ENCODE peak calls at places on chromosomes 4 and X, in ten cellular contexts. T, W, C, P, S, G, Q, R, A and I are unnamed samples.
A peak's percentile ranks its signal among the peaks of the same experiment; 100 is the strongest.

GRCh38 chrX:21781525-21781924 is 23.6 kb upstream of the SMPX start:
- DNase-seq in Q (no peak), R (no peak), T (no peak), C (no peak), S (no peak), W (peak; percentile 32), A (no peak), G (no peak), P (no peak), I (no peak)

GRCh38 chr4:38674206-38675144 is 10.5 kb downstream of the KLF3 start:
- DNase-seq in W (no peak), S (peak; percentile 15), T (no peak), A (no peak), G (no peak), Q (no peak), C (no peak), P (no peak), R (no peak), I (no peak)

GRCh38 chr4:2785613-2786012 is 7.3 kb upstream of the SH3BP2 start:
- DNase-seq in T (no peak), C (no peak), G (peak; percentile 61), W (no peak), Q (no peak), R (peak; percentile 74), P (no peak), A (peak; percentile 37), S (no peak), I (no peak)

GRCh38 chr4:30725562-30725961 is 5.4 kb downstream of the PCDH7 start:
- DNase-seq in G (no peak), A (no peak), T (no peak), C (no peak), Q (no peak), P (no peak), R (no peak), S (no peak), W (no peak), I (no peak)

GRCh38 chr4:172725581-172725980 is 443.0 kb upstream of the GALNT7 start:
- DNase-seq in C (no peak), S (no peak), T (no peak), W (no peak), A (no peak), P (peak; percentile 45), Q (no peak), G (no peak), R (no peak), I (no peak)

GRCh38 chrX:130645955-130646583 is 244.3 kb downstream of the RBMX2 start:
- DNase-seq in Q (peak; percentile 63), W (no peak), A (no peak), P (no peak), C (no peak), R (no peak), S (no peak), G (no peak), T (no peak), I (no peak)

GRCh38 chr4:79772510-79772909 is 300.5 kb downstream of the ANTXR2 start:
- DNase-seq in R (no peak), A (no peak), S (no peak), C (no peak), T (no peak), G (no peak), W (no peak), P (no peak), Q (no peak), I (no peak)

GRCh38 chr4:10421344-10422055 is 35.7 kb downstream of the ZNF518B start:
- DNase-seq in S (no peak), T (no peak), R (no peak), Q (no peak), W (no peak), C (no peak), G (peak; percentile 20), P (no peak), A (no peak), I (no peak)

GRCh38 chrX:1659664-1660461 is 45.0 kb downstream of the ASMT start:
- DNase-seq in S (no peak), C (no peak), A (no peak), R (no peak), W (no peak), G (no peak), T (no peak), P (no peak), Q (no peak), I (no peak)

GRCh38 chrX:153643431-153644351 is 3.3 kb upstream of the DUSP9 start:
- DNase-seq in C (no peak), A (no peak), Q (no peak), W (no peak), T (no peak), S (peak; percentile 61), R (no peak), G (no peak), P (peak; percentile 13), I (no peak)

GRCh38 chr4:110460074-110460761 is 15.7 kb upstream of the ENPEP start:
- DNase-seq in W (no peak), T (no peak), G (no peak), P (no peak), C (no peak), A (no peak), S (no peak), R (no peak), Q (no peak), I (no peak)

GRCh38 chr4:848803-849477 is 23.0 kb upstream of the CPLX1 start:
- DNase-seq in C (no peak), T (no peak), W (no peak), G (no peak), P (no peak), R (no peak), Q (peak; percentile 13), A (no peak), S (no peak), I (no peak)

GRCh38 chr4:150164956-150165355 is 86.7 kb downstream of the DCLK2 start:
- DNase-seq in A (no peak), S (no peak), T (no peak), Q (no peak), W (peak; percentile 58), R (no peak), P (peak; percentile 60), G (no peak), C (no peak), I (no peak)

GRCh38 chr4:157808796-157809408 is 363.9 kb downstream of the GASK1B start:
- DNase-seq in R (no peak), T (no peak), C (no peak), Q (no peak), P (no peak), G (no peak), W (no peak), A (no peak), S (no peak), I (no peak)

GRCh38 chr4:124806403-124806802 is 93.9 kb upstream of the ANKRD50 start:
- DNase-seq in S (no peak), Q (no peak), C (no peak), T (no peak), P (peak; percentile 74), R (no peak), A (no peak), G (no peak), W (peak; percentile 52), I (no peak)

GRCh38 chr4:70728096-70728495 is 6.3 kb downstream of the RUFY3 start:
- DNase-seq in Q (no peak), A (no peak), R (no peak), C (no peak), T (no peak), W (no peak), S (no peak), G (no peak), P (no peak), I (no peak)

GRCh38 chr4:165248102-165248501 is 40.7 kb downstream of the KLHL2 start:
- DNase-seq in W (no peak), S (no peak), R (no peak), P (no peak), A (no peak), G (no peak), C (no peak), Q (no peak), T (no peak), I (no peak)